ENCODE peak calls at places on chromosome 9, in eight cellular contexts. F is colonic mucosa, X is lung, M is fibroblast of lung, Z is mammary epithelial cell, K is OCI-LY7, V is heart right ventricle, H is endothelial cell of umbilical vein. Q is an unnamed sample.

GRCh38 chr9:129436751-129437625 is 183.9 kb downstream of the C9orf50 start:
- DNase-seq in F (peak; percentile 45), X (no peak), M (peak; percentile 50), Z (peak; percentile 12), K (no peak), V (peak; percentile 69), H (peak; percentile 57), Q (no peak)

GRCh38 chr9:121133104-121133816 is 58.5 kb downstream of the CNTRL start:
- DNase-seq in F (peak; percentile 53), X (peak; percentile 34), M (no peak), Z (peak; percentile 51), K (no peak), V (no peak), H (no peak), Q (no peak)

GRCh38 chr9:7377489-7377888 is 422.1 kb downstream of the DMAC1 start:
- DNase-seq in F (no peak), X (no peak), M (no peak), Z (no peak), K (no peak), V (no peak), H (no peak), Q (no peak)

GRCh38 chr9:77648458-77649108 is 461 bp upstream of the GNA14 start:
- DNase-seq in F (peak; percentile 79), X (peak; percentile 68), M (peak; percentile 22), Z (peak; percentile 31), K (no peak), V (peak; percentile 60), H (peak; percentile 51), Q (no peak)

GRCh38 chr9:69141851-69142250 is 32.2 kb upstream of the TJP2 start:
- DNase-seq in F (no peak), X (no peak), M (no peak), Z (no peak), K (no peak), V (peak; percentile 1), H (peak; percentile 4), Q (peak; percentile 12)

GRCh38 chr9:34505370-34506120 is 17.2 kb downstream of the ENHO start:
- DNase-seq in F (no peak), X (no peak), M (no peak), Z (no peak), K (no peak), V (no peak), H (no peak), Q (no peak)

GRCh38 chr9:21357479-21358290 is 7.0 kb upstream of the IFNA6 start:
- DNase-seq in F (no peak), X (no peak), M (no peak), Z (no peak), K (no peak), V (no peak), H (no peak), Q (no peak)

GRCh38 chr9:136886610-136887597 is 588 bp downstream of the TRAF2 start:
- DNase-seq in F (no peak), X (no peak), M (peak; percentile 18), Z (peak; percentile 31), K (peak; percentile 59), V (no peak), H (peak; percentile 33), Q (peak; percentile 37)

GRCh38 chr9:27248702-27249101 is 48.2 kb downstream of the EQTN start:
- DNase-seq in F (no peak), X (no peak), M (no peak), Z (no peak), K (no peak), V (no peak), H (no peak), Q (no peak)

GRCh38 chr9:131447600-131447999 is 53.7 kb downstream of the PRRC2B start:
- DNase-seq in F (no peak), X (no peak), M (no peak), Z (no peak), K (no peak), V (no peak), H (no peak), Q (no peak)

GRCh38 chr9:93670208-93671029 is 94.0 kb downstream of the PHF2 start:
- DNase-seq in F (peak; percentile 11), X (no peak), M (peak; percentile 14), Z (no peak), K (no peak), V (peak; percentile 2), H (no peak), Q (no peak)

GRCh38 chr9:9522406-9522805 is 1090.4 kb downstream of the PTPRD start:
- DNase-seq in F (no peak), X (no peak), M (no peak), Z (no peak), K (no peak), V (no peak), H (no peak), Q (no peak)

GRCh38 chr9:81632599-81632998 is 56.7 kb downstream of the TLE1 start:
- DNase-seq in F (no peak), X (no peak), M (peak; percentile 80), Z (no peak), K (no peak), V (no peak), H (peak; percentile 24), Q (peak; percentile 33)

GRCh38 chr9:100449420-100449819 is 22.5 kb downstream of the MSANTD3 start:
- DNase-seq in F (no peak), X (no peak), M (no peak), Z (no peak), K (no peak), V (no peak), H (no peak), Q (no peak)

GRCh38 chr9:79989079-79989478 is 417.3 kb downstream of the TLE4 start:
- DNase-seq in F (no peak), X (no peak), M (no peak), Z (no peak), K (no peak), V (no peak), H (no peak), Q (no peak)

GRCh38 chr9:137449931-137450537 is 8.9 kb upstream of the ENTPD8 start:
- DNase-seq in F (peak; percentile 20), X (no peak), M (no peak), Z (no peak), K (no peak), V (no peak), H (no peak), Q (no peak)

GRCh38 chr9:111036946-111037743 is 1.1 kb downstream of the LPAR1 start:
- DNase-seq in F (no peak), X (no peak), M (peak; percentile 58), Z (peak; percentile 32), K (no peak), V (no peak), H (no peak), Q (peak; percentile 57)

GRCh38 chr9:120944434-120945125 is 18.0 kb upstream of the TRAF1 start:
- DNase-seq in F (no peak), X (no peak), M (no peak), Z (peak; percentile 56), K (peak; percentile 81), V (no peak), H (no peak), Q (no peak)

GRCh38 chr9:134606951-134607733 is 34.5 kb upstream of the COL5A1 start:
- DNase-seq in F (peak; percentile 2), X (peak; percentile 14), M (no peak), Z (no peak), K (peak; percentile 4), V (peak; percentile 3), H (peak; percentile 28), Q (peak; percentile 82)

GRCh38 chr9:107422189-107422802 is 67.3 kb downstream of the KLF4 start:
- DNase-seq in F (peak; percentile 86), X (peak; percentile 75), M (peak; percentile 79), Z (peak; percentile 59), K (peak; percentile 53), V (peak; percentile 71), H (peak; percentile 58), Q (peak; percentile 75)

GRCh38 chr9:129489838-129490582 is 130.9 kb downstream of the C9orf50 start:
- DNase-seq in F (no peak), X (no peak), M (no peak), Z (no peak), K (no peak), V (peak; percentile 48), H (no peak), Q (no peak)

GRCh38 chr9:108167136-108167900 is 677.7 kb upstream of the KLF4 start:
- DNase-seq in F (no peak), X (no peak), M (no peak), Z (no peak), K (no peak), V (no peak), H (no peak), Q (no peak)

GRCh38 chr9:32413424-32413823 is 29.0 kb downstream of the ACO1 start:
- DNase-seq in F (no peak), X (no peak), M (peak; percentile 87), Z (no peak), K (no peak), V (no peak), H (no peak), Q (no peak)

DNA sequence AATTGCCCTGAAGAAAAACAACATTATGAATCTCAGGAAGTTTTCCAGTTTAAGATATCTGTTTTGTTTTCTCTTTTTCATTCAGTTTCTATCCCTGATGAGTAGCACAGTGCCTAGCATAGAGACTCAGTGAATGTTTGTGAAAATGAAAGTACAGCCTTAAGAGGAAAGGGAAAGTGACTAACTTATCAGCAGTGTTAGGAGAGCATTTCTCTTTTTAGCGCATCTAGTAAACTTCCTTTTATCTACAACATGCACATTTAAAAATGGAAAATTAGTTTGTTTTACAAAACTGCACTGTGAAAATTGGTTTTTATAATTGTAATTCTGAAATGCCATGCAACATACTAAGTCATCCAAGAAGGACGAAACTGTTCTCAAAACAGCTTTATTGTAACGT is 110.8 kb downstream of the SMARCA2 start:
- DNase-seq in F (no peak), X (no peak), M (peak; percentile 39), Z (no peak), K (peak; percentile 4), V (no peak), H (peak; percentile 52), Q (no peak)
- H3K4me3 ChIP-seq in F (no peak overlapping the region), X (no peak overlapping the region), M (peak overlapping the region; percentile 35), Z (no peak overlapping the region), K (no peak overlapping the region), V (peak overlapping the region; percentile 25), H (no peak overlapping the region), Q (no peak overlapping the region)

GRCh38 chr9:115614931-115615401 is 497.0 kb upstream of the TNC start:
- DNase-seq in F (no peak), X (no peak), M (no peak), Z (peak; percentile 44), K (no peak), V (no peak), H (no peak), Q (no peak)
- H3K27ac ChIP-seq in F (no peak overlapping the region), X (no peak overlapping the region), M (peak overlapping the region; percentile 89), Z (peak overlapping the region; percentile 98), K (no peak overlapping the region), V (no peak overlapping the region), H (no peak overlapping the region), Q (peak overlapping the region; percentile 90)

GRCh38 chr9:112332977-112333638 is at the start of gene PTBP3:
- DNase-seq in F (peak; percentile 88), X (peak; percentile 82), M (peak; percentile 58), Z (peak; percentile 84), K (peak; percentile 85), V (peak; percentile 77), H (peak; percentile 80), Q (peak; percentile 86)
- H3K4me1 ChIP-seq in F (no peaks in the 10 kb centered on the region), X (peaks cover 4% of the 10 kb centered on the region), M (no peaks in the 10 kb centered on the region), Z (peaks cover 11% of the 10 kb centered on the region), K (peaks cover 23% of the 10 kb centered on the region), V (no peaks in the 10 kb centered on the region), H (peaks cover 24% of the 10 kb centered on the region), Q (peaks cover 17% of the 10 kb centered on the region)

DNA sequence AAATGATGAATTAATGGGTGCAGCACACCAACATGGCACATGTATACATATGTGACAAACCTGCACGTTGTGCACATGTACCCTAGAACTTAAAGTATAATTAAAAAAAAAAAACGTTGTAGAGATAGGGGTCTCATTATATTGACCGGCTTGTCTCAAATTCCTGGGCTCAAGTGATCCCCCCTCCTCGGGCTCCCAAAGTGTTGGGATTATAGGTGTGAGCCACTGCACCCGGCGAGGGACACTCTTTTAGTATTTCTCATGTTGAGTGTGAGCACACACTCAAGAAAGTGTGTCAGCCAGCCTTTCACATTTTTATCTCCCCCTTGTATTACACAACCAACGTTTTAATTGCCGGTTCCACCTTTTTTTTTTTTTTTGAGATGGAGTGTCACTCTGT is 87.7 kb upstream of the SPIN1 start:
- DNase-seq in F (no peak), X (no peak), M (no peak), Z (no peak), K (no peak), V (no peak), H (no peak), Q (no peak)
- H3K4me3 ChIP-seq in F (no peak overlapping the region), X (no peak overlapping the region), M (no peak overlapping the region), Z (no peak overlapping the region), K (no peak overlapping the region), V (no peak overlapping the region), H (no peak overlapping the region), Q (no peak overlapping the region)

Q was measured in SJSA1.